ENCODE peak calls at places on chromosomes 16 and 17, in four cellular contexts. K is lower lobe of right lung, C is cardiac muscle cell, Z is kidney. P is an unnamed sample. For H3K4me1, the result is how much of the 10 kb centered on the place peaks cover.

GRCh38 chr17:44122825-44123355 is 551 bp downstream of the HDAC5 start:
- DNase-seq in K (peak), C (no peak), Z (no peak), P (no peak)

GRCh38 chr16:90031186-90031930 is 12.1 kb upstream of the DBNDD1 start:
- DNase-seq in K (no peak), C (peak), Z (no peak), P (peak)

GRCh38 chr17:10127819-10128375 is 70.5 kb downstream of the GAS7 start:
- DNase-seq in K (peak), C (peak), Z (peak), P (no peak)

GRCh38 chr16:65125871-65126270 is 4.0 kb upstream of the CDH11 start:
- DNase-seq in K (no peak), C (peak), Z (no peak), P (peak)

GRCh38 chr17:81519284-81520020 is 6.9 kb upstream of the ACTG1 start:
- DNase-seq in K (peak), C (no peak), Z (peak), P (no peak)

GRCh38 chr17:75516619-75517276 is 420 bp downstream of the TSEN54 start:
- DNase-seq in K (peak), C (peak), Z (peak), P (peak)

GRCh38 chr17:13743906-13744305 is 142.2 kb upstream of the HS3ST3A1 start:
- DNase-seq in K (no peak), C (no peak), Z (no peak), P (no peak)

GRCh38 chr17:49482144-49482817 is 12.8 kb upstream of the NGFR start:
- DNase-seq in K (no peak), C (no peak), Z (peak), P (no peak)

GRCh38 chr16:3004781-3005284 is 7.9 kb upstream of the CLDN9 start:
- DNase-seq in K (no peak), C (no peak), Z (no peak), P (no peak)

GRCh38 chr17:57541049-57541448 is 204.1 kb downstream of the CCDC182 start:
- DNase-seq in K (no peak), C (no peak), Z (no peak), P (no peak)

GRCh38 chr17:57538730-57539456 is 206.2 kb downstream of the CCDC182 start:
- DNase-seq in K (no peak), C (no peak), Z (no peak), P (no peak)

GRCh38 chr17:57539528-57540301 is 205.4 kb downstream of the CCDC182 start:
- DNase-seq in K (no peak), C (no peak), Z (no peak), P (no peak)

GRCh38 chr17:57541472-57542394 is 203.4 kb downstream of the CCDC182 start:
- DNase-seq in K (no peak), C (peak), Z (no peak), P (peak)

DNA sequence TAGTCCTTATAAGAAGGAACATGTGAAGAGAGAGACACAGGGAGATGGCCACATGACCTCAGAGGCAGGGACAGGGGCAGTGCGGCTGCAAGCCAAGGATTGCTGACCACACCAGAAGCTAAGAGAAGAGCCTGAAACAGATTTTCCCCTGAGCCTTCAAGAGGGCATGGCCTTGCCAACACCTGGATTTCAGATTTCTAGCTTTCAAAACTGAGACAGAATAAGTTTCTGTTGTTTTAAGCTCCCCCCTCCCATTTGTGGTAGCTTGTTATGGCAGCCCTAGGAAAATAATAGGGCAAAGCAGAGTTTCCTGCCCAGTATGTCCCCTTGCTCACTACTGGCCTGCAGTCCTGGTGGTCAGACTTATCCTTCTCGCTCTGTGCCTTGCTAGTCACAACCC is 204.5 kb downstream of the CCDC182 start:
- DNase-seq in K (no peak), C (no peak), Z (no peak), P (no peak)
- H3K4me1 ChIP-seq in K (under half), C (under half), Z (under half), P (half or more)

DNA sequence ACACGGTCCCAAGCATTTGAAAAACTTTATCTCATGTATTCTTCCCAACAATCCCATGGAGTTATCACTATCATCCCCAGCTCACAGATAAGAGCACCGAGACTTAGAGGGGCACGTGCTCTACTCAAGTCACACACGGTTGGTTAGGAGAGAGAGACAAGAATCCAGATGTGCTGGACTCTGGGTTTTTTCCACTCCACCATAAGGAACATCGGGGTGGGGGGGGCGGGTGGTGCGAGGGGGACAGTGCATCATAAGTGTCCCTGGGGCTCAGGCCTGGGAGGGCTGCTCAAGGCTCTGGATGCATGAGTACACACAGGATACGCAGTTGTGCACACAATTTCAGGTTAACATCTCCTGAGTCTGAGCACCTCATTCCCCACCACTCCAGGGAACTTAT is 7.4 kb downstream of the CDC42EP4 start:
- DNase-seq in K (no peak), C (no peak), Z (no peak), P (no peak)
- H3K4me1 ChIP-seq in K (half or more), C (under half), Z (under half), P (half or more)

DNA sequence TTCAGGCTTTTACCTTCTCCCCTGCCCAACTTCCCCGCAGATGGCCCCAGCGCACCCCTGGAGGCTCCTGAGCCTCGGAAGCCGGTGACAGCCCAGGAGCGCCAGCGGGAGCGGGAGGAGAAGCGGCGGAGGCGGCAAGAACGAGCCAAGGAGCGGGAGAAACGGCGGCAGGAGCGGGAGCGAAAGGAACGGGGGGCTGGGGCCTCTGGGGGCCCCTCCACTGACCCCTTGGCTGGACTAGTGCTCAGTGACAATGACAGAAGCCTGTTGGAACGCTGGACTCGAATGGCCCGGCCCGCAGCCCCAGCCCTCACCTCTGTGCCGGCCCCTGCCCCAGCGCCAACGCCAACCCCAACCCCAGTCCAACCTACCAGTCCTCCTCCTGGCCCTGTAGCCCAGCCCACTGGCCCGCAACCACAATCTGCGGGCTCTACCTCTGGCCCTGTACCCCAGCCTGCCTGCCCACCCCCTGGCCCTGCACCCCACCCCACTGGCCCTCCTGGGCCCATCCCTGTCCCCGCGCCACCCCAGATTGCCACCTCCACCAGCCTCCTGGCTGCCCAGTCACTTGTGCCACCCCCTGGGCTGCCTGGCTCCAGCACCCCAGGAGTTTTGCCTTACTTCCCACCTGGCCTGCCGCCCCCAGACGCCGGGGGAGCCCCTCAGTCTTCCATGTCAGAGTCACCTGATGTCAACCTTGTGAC is 3.6 kb downstream of the MAPK7 start:
- DNase-seq in K (no peak), C (no peak), Z (peak), P (no peak)
- H3K4me1 ChIP-seq in K (half or more), C (under half), Z (under half), P (under half)

GRCh38 chr16:46866286-46866685 is 17.9 kb upstream of the GPT2 start:
- DNase-seq in K (no peak), C (no peak), Z (no peak), P (no peak)

GRCh38 chr16:46857261-46857962 is 26.4 kb upstream of the C16orf87 start:
- DNase-seq in K (no peak), C (peak), Z (no peak), P (peak)

GRCh38 chr16:46859719-46860152 is 24.4 kb upstream of the GPT2 start:
- DNase-seq in K (no peak), C (peak), Z (no peak), P (no peak)

GRCh38 chr16:46858151-46858550 is 26.0 kb upstream of the GPT2 start:
- DNase-seq in K (no peak), C (no peak), Z (no peak), P (no peak)

DNA sequence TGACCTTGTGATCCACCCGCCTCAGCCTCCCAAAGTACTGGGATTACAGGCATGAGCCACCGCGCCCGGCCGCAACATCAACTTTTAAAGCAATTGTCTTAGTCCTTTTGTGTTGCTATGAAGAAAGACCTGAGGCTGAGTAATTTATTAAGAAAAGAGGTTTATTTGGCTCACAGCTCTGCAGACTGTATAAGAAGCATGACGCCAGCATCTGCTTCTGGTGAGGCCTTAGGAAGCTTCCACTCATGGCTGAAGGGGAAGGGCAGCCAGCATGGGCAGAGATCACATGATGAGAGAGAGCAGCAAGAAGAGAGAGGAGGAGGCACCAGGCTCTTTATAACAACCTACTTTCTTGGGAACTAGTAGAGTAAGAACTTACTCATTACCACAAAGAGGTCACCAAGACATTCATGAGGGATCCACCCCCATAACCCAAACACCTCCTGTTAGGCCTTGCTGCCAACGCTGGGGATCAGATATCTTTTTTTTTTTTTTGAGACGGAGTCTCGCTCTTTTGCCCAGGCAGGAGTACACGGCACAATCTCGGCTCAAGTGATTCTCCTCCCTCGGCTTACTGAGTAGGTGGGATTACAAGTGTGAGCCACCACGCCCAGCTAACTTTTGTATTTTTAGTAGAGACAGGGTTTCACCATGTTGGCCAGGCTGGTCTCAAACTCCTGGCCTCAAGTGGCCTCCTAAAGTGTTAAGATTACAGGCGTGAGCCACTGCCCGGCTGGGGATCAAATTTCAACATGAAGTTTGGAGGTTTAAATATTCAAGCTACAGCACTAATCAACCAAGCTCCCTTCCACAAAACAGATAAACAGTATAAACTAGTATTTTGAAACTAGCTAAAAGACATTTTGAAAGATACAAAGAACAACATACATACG is 21.4 kb upstream of the GPT2 start:
- DNase-seq in K (no peak), C (no peak), Z (no peak), P (no peak)
- H3K4me1 ChIP-seq in K (under half), C (under half), Z (under half), P (under half)

GRCh38 chr17:39642675-39643074 is 5.7 kb downstream of the STARD3 start:
- DNase-seq in K (no peak), C (no peak), Z (no peak), P (no peak)
- H3K4me1 ChIP-seq in K (half or more), C (under half), Z (under half), P (under half)

DNA sequence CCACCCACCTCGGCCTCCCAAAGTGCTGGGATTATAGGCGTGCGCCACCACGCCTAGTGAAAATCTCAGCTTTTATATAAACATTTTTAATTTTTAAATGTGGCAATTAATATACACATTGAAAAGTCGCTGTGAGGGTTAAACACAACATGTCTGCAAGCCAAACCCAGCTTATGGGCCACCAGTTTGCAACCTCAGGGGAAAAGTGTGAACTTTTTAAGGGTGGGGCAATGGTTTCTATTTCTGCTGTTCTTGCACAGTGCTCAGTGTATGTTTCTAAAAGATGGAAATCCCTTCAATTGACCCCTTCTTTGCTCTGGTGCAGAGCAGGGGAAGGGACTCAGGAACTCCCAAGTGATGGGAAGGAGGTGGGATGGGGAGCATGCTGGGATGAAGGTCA is 18.3 kb upstream of the SUPT4H1 start:
- DNase-seq in K (no peak), C (no peak), Z (no peak), P (no peak)
- H3K4me1 ChIP-seq in K (under half), C (under half), Z (under half), P (under half)

GRCh38 chr17:39608601-39609000 is 881 bp upstream of the NEUROD2 start:
- DNase-seq in K (no peak), C (no peak), Z (no peak), P (no peak)
- H3K4me1 ChIP-seq in K (under half), C (under half), Z (under half), P (under half)